ENCODE peak calls at places on chromosome 10, in five cellular contexts. J, S, I, X and G are unnamed samples.

GRCh38 chr10:23927926-23928325 is 281.0 kb upstream of the KIAA1217 start:
- DNase-seq in J (peak), I (no peak), X (no peak), S (no peak), G (no peak)

GRCh38 chr10:501596-501995 is 187.9 kb downstream of the DIP2C start:
- DNase-seq in I (no peak), X (no peak), S (peak), J (no peak), G (no peak)

GRCh38 chr10:3754727-3755439 is 30.1 kb downstream of the KLF6 start:
- DNase-seq in J (no peak), I (no peak), S (peak), X (peak), G (peak)

GRCh38 chr10:43060291-43060690 is 16.6 kb upstream of the RET start:
- DNase-seq in S (no peak), J (no peak), I (no peak), X (no peak), G (no peak)

GRCh38 chr10:119207713-119208552 is 562 bp downstream of the GRK5 start:
- DNase-seq in J (peak), I (no peak), S (peak), X (peak), G (no peak)

GRCh38 chr10:98555011-98555619 is 108.4 kb upstream of the HPS1 start:
- DNase-seq in J (peak), I (no peak), X (no peak), S (no peak), G (no peak)

GRCh38 chr10:89404082-89404481 is 10.3 kb upstream of the IFIT5 start:
- DNase-seq in S (no peak), I (no peak), J (no peak), X (peak), G (no peak)

GRCh38 chr10:87594864-87595263 is 64.8 kb upstream of the PAPSS2 start:
- DNase-seq in S (peak), I (no peak), J (no peak), X (no peak), G (no peak)

GRCh38 chr10:15725603-15726002 is 5.9 kb upstream of the ITGA8 start:
- DNase-seq in J (peak), S (peak), X (peak), I (no peak), G (no peak)

GRCh38 chr10:49310901-49311561 is 12.1 kb downstream of the C10orf71 start:
- DNase-seq in I (no peak), J (no peak), X (no peak), S (no peak), G (no peak)

GRCh38 chr10:35421553-35422178 is 85.4 kb downstream of the CCNY start:
- DNase-seq in S (peak), I (no peak), J (no peak), X (peak), G (no peak)

GRCh38 chr10:133403359-133403758 is 9.4 kb downstream of the MTG1 start:
- DNase-seq in I (no peak), S (no peak), X (no peak), J (no peak), G (no peak)

GRCh38 chr10:102420443-102420809 is 210 bp upstream of the FBXL15 start:
- DNase-seq in X (no peak), S (no peak), J (peak), I (no peak), G (no peak)

GRCh38 chr10:80596391-80597257 is 58.9 kb downstream of the SH2D4B start:
- DNase-seq in X (peak), J (peak), I (no peak), S (peak), G (no peak)

GRCh38 chr10:909831-910230 is 21.7 kb downstream of the LARP4B start:
- DNase-seq in X (peak), S (no peak), I (no peak), J (no peak), G (no peak)

GRCh38 chr10:133100706-133101463 is 13.2 kb downstream of the ADGRA1 start:
- DNase-seq in I (no peak), X (no peak), S (no peak), J (peak), G (no peak)

GRCh38 chr10:131748831-131749766 is 151.7 kb upstream of the PPP2R2D start:
- DNase-seq in I (no peak), S (no peak), J (no peak), X (no peak), G (no peak)

GRCh38 chr10:11110499-11110898 is 92.8 kb downstream of the CELF2 start:
- DNase-seq in X (no peak), S (no peak), I (no peak), J (no peak), G (no peak)

GRCh38 chr10:22649977-22650376 is 64.4 kb downstream of the PIP4K2A start:
- DNase-seq in S (no peak), X (no peak), J (no peak), I (no peak), G (no peak)

GRCh38 chr10:129344956-129345355 is 122.1 kb upstream of the MGMT start:
- DNase-seq in S (no peak), X (no peak), I (no peak), J (no peak), G (no peak)

GRCh38 chr10:58637372-58637771 is 124.7 kb downstream of the BICC1 start:
- DNase-seq in X (peak), I (no peak), S (peak), J (no peak), G (peak)

GRCh38 chr10:25017247-25017590 is 807 bp downstream of the THNSL1 start:
- DNase-seq in I (no peak), X (peak), S (no peak), J (no peak), G (no peak)

GRCh38 chr10:60663850-60664249 is 114.4 kb upstream of the CDK1 start:
- DNase-seq in I (no peak), J (no peak), X (no peak), S (no peak), G (no peak)

GRCh38 chr10:116112232-116113231 is 160.5 kb downstream of the GFRA1 start:
- DNase-seq in I (no peak), S (no peak), J (no peak), X (peak), G (no peak)

GRCh38 chr10:16384064-16384463 is 52.7 kb upstream of the PTER start:
- DNase-seq in J (peak), I (no peak), X (no peak), S (no peak), G (no peak)

GRCh38 chr10:95133016-95133752 is 60.9 kb upstream of the ACSM6 start:
- DNase-seq in I (no peak), S (peak), J (peak), X (peak), G (peak)

GRCh38 chr10:125238682-125239081 is 78.3 kb upstream of the CTBP2 start:
- DNase-seq in X (no peak), S (no peak), I (no peak), J (no peak), G (no peak)

GRCh38 chr10:12067336-12067735 is 1.4 kb upstream of the DHTKD1 start:
- DNase-seq in J (no peak), X (peak), S (peak), I (no peak), G (peak)

GRCh38 chr10:97333601-97334369 is 744 bp downstream of the FRAT2 start:
- DNase-seq in X (peak), I (no peak), S (peak), J (peak), G (no peak)

GRCh38 chr10:97334370-97335175 is at the start of gene FRAT2:
- DNase-seq in J (peak), I (peak), X (peak), S (peak), G (peak)

GRCh38 chr10:97335188-97335619 is 675 bp upstream of the FRAT2 start:
- DNase-seq in I (no peak), S (no peak), X (no peak), J (peak), G (no peak)

GRCh38 chr10:97332586-97333350 is 1.8 kb downstream of the FRAT2 start:
- DNase-seq in J (peak), I (no peak), S (peak), X (peak), G (peak)

GRCh38 chr10:97333351-97333600 is 1.3 kb downstream of the FRAT2 start:
- DNase-seq in S (peak), X (peak), J (no peak), I (no peak), G (no peak)
- TF ChIP-seq CTCF in S (peak), X (no peak), J (no peak), I (no peak), G (peak)

DNA sequence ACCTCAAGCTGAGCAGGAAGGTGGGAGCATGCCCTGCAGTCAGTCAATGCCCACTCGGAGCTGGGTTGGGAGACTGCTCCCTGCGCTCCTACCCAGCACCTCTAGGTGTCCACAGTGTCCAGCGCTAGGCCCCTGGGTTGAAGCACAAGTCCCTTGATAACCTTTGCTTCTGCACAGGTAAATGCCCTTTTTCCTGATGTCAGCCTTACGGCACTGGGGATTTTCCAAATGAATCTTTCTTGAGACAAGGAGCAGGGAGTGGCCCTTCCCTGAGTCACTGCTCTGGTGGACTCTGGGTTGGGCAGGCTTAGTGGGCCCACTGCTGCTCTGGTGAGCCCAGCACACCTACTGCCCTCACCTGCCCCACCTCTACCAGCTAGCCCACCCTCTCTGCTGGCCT is 61.9 kb upstream of the OPN4 start:
- DNase-seq in S (no peak), X (no peak), I (no peak), J (no peak), G (no peak)
- TF ChIP-seq CTCF in S (no peak), X (no peak), I (no peak), J (no peak), G (peak)

GRCh38 chr10:123157210-123157609 is 3.0 kb downstream of the BUB3 start:
- DNase-seq in X (peak), I (no peak), J (no peak), S (peak), G (no peak)

GRCh38 chr10:123156091-123156490 is 1.9 kb downstream of the BUB3 start:
- DNase-seq in S (peak), X (peak), J (no peak), I (no peak), G (peak)

GRCh38 chr10:123153486-123154091 is 613 bp upstream of the BUB3 start:
- DNase-seq in J (no peak), S (no peak), X (no peak), I (no peak), G (no peak)

GRCh38 chr10:123154943-123155505 is 822 bp downstream of the BUB3 start:
- DNase-seq in I (no peak), J (no peak), X (peak), S (peak), G (no peak)

GRCh38 chr10:123154092-123154942 is at the start of gene BUB3:
- DNase-seq in S (peak), J (peak), I (peak), X (peak), G (peak)
- TF ChIP-seq CTCF in S (no peak), J (no peak), I (peak), X (peak), G (no peak)

GRCh38 chr10:109679478-109679877 is 243.8 kb downstream of the XPNPEP1 start:
- DNase-seq in I (no peak), J (no peak), X (no peak), S (no peak), G (no peak)
- TF ChIP-seq CTCF in I (no peak), J (no peak), X (no peak), S (no peak), G (no peak)

GRCh38 chr10:44862917-44863316 is 48.2 kb upstream of the TMEM72 start:
- DNase-seq in S (no peak), X (no peak), J (no peak), I (no peak), G (no peak)

GRCh38 chr10:44864637-44865288 is 46.4 kb upstream of the TMEM72 start:
- DNase-seq in X (peak), J (peak), S (peak), I (no peak), G (no peak)

GRCh38 chr10:44864042-44864436 is 47.1 kb upstream of the TMEM72 start:
- DNase-seq in S (peak), J (no peak), X (peak), I (no peak), G (no peak)

GRCh38 chr10:44862006-44862751 is 49.0 kb upstream of the TMEM72 start:
- DNase-seq in I (no peak), X (peak), J (no peak), S (no peak), G (no peak)

GRCh38 chr10:44863344-44864041 is 47.6 kb upstream of the TMEM72 start:
- DNase-seq in J (no peak), S (peak), X (peak), I (no peak), G (no peak)
- TF ChIP-seq CTCF in J (peak), S (no peak), X (no peak), I (no peak), G (no peak)